ENCODE peak calls at places on chromosomes 13 and 19, in five cellular contexts. Q is breast epithelium, S is body of pancreas, F is right lobe of liver, D is stomach. T is an unnamed sample.
A peak's percentile ranks its signal among the peaks of the same experiment; 100 is the strongest.

GRCh38 chr19:23392706-23393105 is 2.6 kb downstream of the ZNF91 start:
- DNase-seq in Q (no peak), S (no peak), F (no peak), D (no peak), T (no peak)

GRCh38 chr19:19514215-19514633 is 1.1 kb downstream of the TSSK6 start:
- DNase-seq in Q (no peak), S (peak; percentile 32), F (peak; percentile 80), D (no peak), T (no peak)

GRCh38 chr13:90717451-90717936 is 630.0 kb upstream of the MIR17HG start:
- DNase-seq in Q (no peak), S (no peak), F (no peak), D (no peak), T (no peak)

GRCh38 chr19:32404213-32404938 is 1.2 kb upstream of the DPY19L3 start:
- DNase-seq in Q (no peak), S (peak; percentile 18), F (no peak), D (no peak), T (no peak)

GRCh38 chr13:41601718-41602445 is 144.5 kb downstream of the RGCC start:
- DNase-seq in Q (no peak), S (no peak), F (no peak), D (no peak), T (no peak)

GRCh38 chr13:46961719-46962118 is 64.9 kb upstream of the HTR2A start:
- DNase-seq in Q (no peak), S (no peak), F (no peak), D (no peak), T (peak; percentile 32)

GRCh38 chr19:33150852-33151518 is 19.1 kb downstream of the WDR88 start:
- DNase-seq in Q (no peak), S (no peak), F (no peak), D (no peak), T (no peak)

GRCh38 chr13:29059837-29060236 is 239.7 kb downstream of the MTUS2 start:
- DNase-seq in Q (no peak), S (peak; percentile 7), F (peak; percentile 26), D (no peak), T (no peak)

GRCh38 chr13:22063416-22064124 is 392.7 kb downstream of the FGF9 start:
- DNase-seq in Q (no peak), S (no peak), F (no peak), D (no peak), T (no peak)

GRCh38 chr19:495440-496332 is 600 bp upstream of the MADCAM1 start:
- DNase-seq in Q (no peak), S (no peak), F (no peak), D (no peak), T (peak; percentile 63)

GRCh38 chr13:32426191-32426980 is 1.5 kb downstream of the N4BP2L1 start:
- DNase-seq in Q (no peak), S (no peak), F (no peak), D (no peak), T (no peak)

GRCh38 chr19:751501-752341 is 809 bp downstream of the MISP start:
- DNase-seq in Q (no peak), S (no peak), F (no peak), D (peak; percentile 58), T (no peak)

GRCh38 chr13:113724780-113725315 is 34.2 kb upstream of the TMEM255B start:
- DNase-seq in Q (peak; percentile 79), S (peak; percentile 80), F (peak; percentile 71), D (peak; percentile 72), T (peak; percentile 65)

GRCh38 chr19:32800191-32800590 is 69.4 kb downstream of the SLC7A9 start:
- DNase-seq in Q (no peak), S (no peak), F (no peak), D (no peak), T (no peak)

GRCh38 chr19:2038284-2039081 is 12.6 kb downstream of the MKNK2 start:
- DNase-seq in Q (no peak), S (no peak), F (no peak), D (no peak), T (no peak)

GRCh38 chr19:12793290-12794195 is 2.3 kb downstream of the JUNB start:
- DNase-seq in Q (peak; percentile 93), S (peak; percentile 96), F (peak; percentile 97), D (peak; percentile 95), T (peak; percentile 85)

GRCh38 chr13:39773833-39774232 is 118.4 kb downstream of the COG6 start:
- DNase-seq in Q (no peak), S (no peak), F (no peak), D (no peak), T (no peak)

GRCh38 chr19:13827656-13828055 is 32.4 kb downstream of the ZSWIM4 start:
- DNase-seq in Q (no peak), S (no peak), F (no peak), D (no peak), T (no peak)

GRCh38 chr19:16419671-16420394 is 51.9 kb downstream of the EPS15L1 start:
- DNase-seq in Q (no peak), S (no peak), F (no peak), D (no peak), T (no peak)

GRCh38 chr19:2567580-2567979 is 91.7 kb downstream of the GADD45B start:
- DNase-seq in Q (no peak), S (peak; percentile 33), F (peak; percentile 58), D (no peak), T (no peak)

GRCh38 chr19:33603377-33603776 is 18.4 kb upstream of the CHST8 start:
- DNase-seq in Q (no peak), S (no peak), F (no peak), D (no peak), T (no peak)

GRCh38 chr13:76886005-76886291 is 257 bp downstream of the KCTD12 start:
- DNase-seq in Q (no peak), S (no peak), F (no peak), D (no peak), T (no peak)

GRCh38 chr13:55190996-55191395 is 1949.7 kb upstream of the PRR20A start:
- DNase-seq in Q (no peak), S (no peak), F (no peak), D (no peak), T (no peak)

GRCh38 chr13:108496364-108497215 is 132.8 kb upstream of the MYO16 start:
- DNase-seq in Q (no peak), S (no peak), F (no peak), D (no peak), T (no peak)

GRCh38 chr13:80571346-80572307 is 230.7 kb upstream of the SPRY2 start:
- DNase-seq in Q (no peak), S (no peak), F (no peak), D (no peak), T (no peak)

GRCh38 chr19:37243206-37243632 is 25.2 kb downstream of the ZNF383 start:
- DNase-seq in Q (no peak), S (no peak), F (no peak), D (no peak), T (no peak)

GRCh38 chr13:102374726-102375125 is 27.1 kb downstream of the FGF14 start:
- DNase-seq in Q (no peak), S (no peak), F (no peak), D (no peak), T (no peak)

GRCh38 chr19:31444931-31445330 is 95.7 kb upstream of the TSHZ3 start:
- DNase-seq in Q (no peak), S (no peak), F (no peak), D (no peak), T (no peak)

GRCh38 chr19:8320564-8321066 is 560 bp downstream of the NDUFA7 start:
- DNase-seq in Q (no peak), S (no peak), F (no peak), D (no peak), T (no peak)

GRCh38 chr19:9789066-9789465 is 20.5 kb upstream of the ZNF846 start:
- DNase-seq in Q (no peak), S (no peak), F (no peak), D (no peak), T (no peak)

GRCh38 chr13:111116830-111117229 is 1.7 kb downstream of the ARHGEF7 start:
- DNase-seq in Q (no peak), S (no peak), F (no peak), D (no peak), T (no peak)

GRCh38 chr19:42441047-42441440 is 1.7 kb downstream of the CXCL17 start:
- DNase-seq in Q (no peak), S (no peak), F (no peak), D (peak; percentile 51), T (no peak)

GRCh38 chr19:42487025-42487797 is 41.1 kb downstream of the CEACAM1 start:
- DNase-seq in Q (no peak), S (no peak), F (no peak), D (no peak), T (no peak)

GRCh38 chr13:112270951-112271350 is 105.2 kb upstream of the SPACA7 start:
- DNase-seq in Q (no peak), S (no peak), F (no peak), D (no peak), T (no peak)

GRCh38 chr13:95833126-95833525 is 156.2 kb downstream of the DNAJC3 start:
- DNase-seq in Q (no peak), S (no peak), F (no peak), D (no peak), T (no peak)

DNA sequence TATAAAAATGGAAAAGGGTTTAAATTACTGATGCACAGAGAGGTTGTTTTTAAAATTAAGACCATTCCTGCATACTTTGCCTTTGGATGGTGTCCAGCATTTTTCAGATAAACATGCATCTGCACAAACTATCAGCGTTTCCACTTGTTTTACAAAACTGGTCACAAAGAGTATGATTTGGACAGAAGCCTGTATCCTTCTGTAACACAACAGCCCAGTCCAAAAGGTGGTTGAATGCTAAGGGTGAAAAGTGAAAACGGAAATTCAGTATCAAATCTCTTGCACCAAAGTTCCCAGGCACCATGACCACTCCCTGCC is 21.7 kb upstream of the DOCK9 start:
- DNase-seq in Q (no peak), S (no peak), F (no peak), D (no peak), T (no peak)
- TF ChIP-seq POLR2A in Q (no peak), S (no peak), F (no peak), D (no peak), T (no peak)

GRCh38 chr13:70568571-70568970 is 460.3 kb upstream of the KLHL1 start:
- DNase-seq in Q (no peak), S (no peak), F (no peak), D (no peak), T (no peak)
- TF ChIP-seq POLR2A in Q (no peak), S (no peak), F (no peak), D (no peak), T (no peak)

GRCh38 chr13:30877335-30877734 is 28.7 kb upstream of the MEDAG start:
- DNase-seq in Q (no peak), S (no peak), F (no peak), D (no peak), T (no peak)
- TF ChIP-seq POLR2A in Q (no peak), S (no peak), F (no peak), D (no peak), T (no peak)

DNA sequence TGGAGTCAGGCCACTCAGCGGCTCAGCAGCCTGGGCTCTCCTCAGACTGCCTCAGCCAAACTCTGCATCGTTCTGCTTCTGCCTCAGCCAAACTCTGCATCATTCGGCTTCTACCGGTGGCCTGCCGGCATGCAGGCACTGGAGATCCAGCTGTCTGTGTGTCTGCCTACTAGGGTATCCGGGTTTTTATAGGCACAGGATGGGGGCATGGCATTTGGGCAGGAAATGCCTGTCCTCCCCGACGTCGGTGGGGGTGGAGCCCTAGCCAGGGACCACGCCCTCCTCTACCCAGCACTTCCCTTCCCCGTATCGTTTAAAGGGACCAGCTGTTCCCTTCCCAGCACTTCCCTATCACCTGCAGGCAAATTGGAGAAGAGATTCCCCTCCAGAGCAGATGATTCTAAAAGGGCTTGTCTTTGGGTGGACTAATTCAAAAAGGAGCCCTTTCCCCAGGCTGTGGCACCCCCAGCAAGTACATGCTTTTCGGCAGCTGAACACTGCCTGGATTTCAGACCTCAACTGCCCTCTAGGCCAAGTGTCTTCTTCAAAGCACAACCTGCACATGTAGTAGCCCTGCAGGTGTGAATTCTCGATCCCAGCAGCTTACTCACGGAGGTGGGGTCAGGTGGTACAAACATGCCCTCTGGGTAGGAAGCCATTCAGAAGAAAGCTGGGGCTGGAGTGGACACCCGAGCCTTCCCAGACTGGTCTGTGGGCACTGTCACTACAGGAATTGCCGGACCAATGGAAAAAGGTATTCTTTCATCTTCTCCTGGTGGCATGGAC is 25.5 kb upstream of the GPR12 start:
- DNase-seq in Q (no peak), S (peak; percentile 44), F (peak; percentile 25), D (peak; percentile 28), T (no peak)
- TF ChIP-seq POLR2A in Q (no peak), S (no peak), F (peak; percentile 23), D (no peak), T (no peak)

T was measured in GM12892.